ENCODE peak calls at places on chromosomes 13 and 19, in four cellular contexts. One of them, this sample, is unnamed.

GRCh38 chr13:88761145-88761544 is 1090.0 kb downstream of the SLITRK5 start:
- DNase-seq in iris pigment epithelial cell: no peak
- DNase-seq in posterior vena cava: no peak
- DNase-seq in nephron progenitor cell: no peak
- DNase-seq in this sample: no peak

GRCh38 chr19:14030997-14031718 is 404 bp upstream of the IL27RA start:
- DNase-seq in nephron progenitor cell: no peak
- DNase-seq in posterior vena cava: no peak
- DNase-seq in iris pigment epithelial cell: no peak
- DNase-seq in this sample: no peak

GRCh38 chr19:47273313-47274070 is 1.2 kb upstream of the INAFM1 start:
- DNase-seq in posterior vena cava: peak; percentile 99
- DNase-seq in iris pigment epithelial cell: peak; percentile 95
- DNase-seq in nephron progenitor cell: peak; percentile 89
- DNase-seq in this sample: peak; percentile 98

GRCh38 chr19:33686246-33686645 is 64.5 kb downstream of the CHST8 start:
- DNase-seq in posterior vena cava: no peak
- DNase-seq in nephron progenitor cell: no peak
- DNase-seq in iris pigment epithelial cell: no peak
- DNase-seq in this sample: peak; percentile 35

GRCh38 chr13:93674337-93674755 is 447.7 kb downstream of the GPC6 start:
- DNase-seq in iris pigment epithelial cell: no peak
- DNase-seq in posterior vena cava: no peak
- DNase-seq in nephron progenitor cell: no peak
- DNase-seq in this sample: no peak

GRCh38 chr13:98171806-98172569 is 5.1 kb downstream of the RNF113B start:
- DNase-seq in iris pigment epithelial cell: peak; percentile 51
- DNase-seq in nephron progenitor cell: peak; percentile 23
- DNase-seq in posterior vena cava: peak; percentile 89
- DNase-seq in this sample: no peak

GRCh38 chr19:49064768-49065611 is at the start of gene NTF4:
- DNase-seq in iris pigment epithelial cell: no peak
- DNase-seq in nephron progenitor cell: peak; percentile 87
- DNase-seq in posterior vena cava: no peak
- DNase-seq in this sample: no peak

GRCh38 chr19:10431943-10432735 is 11.8 kb downstream of the PDE4A start:
- DNase-seq in posterior vena cava: peak; percentile 90
- DNase-seq in iris pigment epithelial cell: peak; percentile 53
- DNase-seq in nephron progenitor cell: peak; percentile 69
- DNase-seq in this sample: peak; percentile 92

GRCh38 chr13:41554626-41555386 is 97.5 kb downstream of the RGCC start:
- DNase-seq in iris pigment epithelial cell: no peak
- DNase-seq in posterior vena cava: no peak
- DNase-seq in nephron progenitor cell: no peak
- DNase-seq in this sample: peak; percentile 81

GRCh38 chr19:17020823-17021222 is 5.8 kb downstream of the CPAMD8 start:
- DNase-seq in iris pigment epithelial cell: peak; percentile 33
- DNase-seq in posterior vena cava: no peak
- DNase-seq in nephron progenitor cell: no peak
- DNase-seq in this sample: no peak

GRCh38 chr13:48542581-48543341 is 9.9 kb upstream of the RCBTB2 start:
- DNase-seq in posterior vena cava: no peak
- DNase-seq in nephron progenitor cell: peak; percentile 27
- DNase-seq in iris pigment epithelial cell: peak; percentile 45
- DNase-seq in this sample: no peak

GRCh38 chr19:12163841-12164240 is 945 bp downstream of the ZNF136 start:
- DNase-seq in iris pigment epithelial cell: peak; percentile 59
- DNase-seq in nephron progenitor cell: no peak
- DNase-seq in posterior vena cava: no peak
- DNase-seq in this sample: no peak

GRCh38 chr19:7421941-7422744 is 66.7 kb downstream of the PEX11G start:
- DNase-seq in nephron progenitor cell: no peak
- DNase-seq in posterior vena cava: no peak
- DNase-seq in iris pigment epithelial cell: no peak
- DNase-seq in this sample: no peak

GRCh38 chr13:112213467-112214245 is 146.7 kb downstream of the SOX1 start:
- DNase-seq in nephron progenitor cell: no peak
- DNase-seq in iris pigment epithelial cell: no peak
- DNase-seq in posterior vena cava: no peak
- DNase-seq in this sample: no peak

GRCh38 chr19:35040826-35041547 is 534 bp upstream of the HPN start:
- DNase-seq in iris pigment epithelial cell: peak; percentile 23
- DNase-seq in nephron progenitor cell: peak; percentile 73
- DNase-seq in posterior vena cava: peak; percentile 97
- DNase-seq in this sample: peak; percentile 92

GRCh38 chr13:74133657-74134201 is 475 bp downstream of the KLF12 start:
- DNase-seq in nephron progenitor cell: peak; percentile 82
- DNase-seq in posterior vena cava: peak; percentile 94
- DNase-seq in iris pigment epithelial cell: peak; percentile 96
- DNase-seq in this sample: peak; percentile 96

GRCh38 chr13:114019367-114019766 is 45.5 kb upstream of the C13orf46 start:
- DNase-seq in posterior vena cava: no peak
- DNase-seq in iris pigment epithelial cell: no peak
- DNase-seq in nephron progenitor cell: peak; percentile 57
- DNase-seq in this sample: no peak

GRCh38 chr13:29993716-29994488 is 143.5 kb upstream of the UBL3 start:
- DNase-seq in iris pigment epithelial cell: peak; percentile 20
- DNase-seq in nephron progenitor cell: no peak
- DNase-seq in posterior vena cava: no peak
- DNase-seq in this sample: no peak

GRCh38 chr19:41356984-41357739 is 3.4 kb upstream of the TGFB1 start:
- DNase-seq in posterior vena cava: no peak
- DNase-seq in iris pigment epithelial cell: no peak
- DNase-seq in nephron progenitor cell: no peak
- DNase-seq in this sample: no peak

GRCh38 chr13:101204270-101205011 is 211.9 kb downstream of the NALCN start:
- DNase-seq in iris pigment epithelial cell: no peak
- DNase-seq in posterior vena cava: no peak
- DNase-seq in nephron progenitor cell: no peak
- DNase-seq in this sample: no peak

GRCh38 chr13:113655358-113656014 is 2.5 kb downstream of the ATP4B start:
- DNase-seq in iris pigment epithelial cell: no peak
- DNase-seq in posterior vena cava: peak; percentile 62
- DNase-seq in nephron progenitor cell: no peak
- DNase-seq in this sample: peak; percentile 41

GRCh38 chr13:49374585-49375290 is 69.1 kb downstream of the CAB39L start:
- DNase-seq in posterior vena cava: no peak
- DNase-seq in nephron progenitor cell: no peak
- DNase-seq in iris pigment epithelial cell: peak; percentile 94
- DNase-seq in this sample: no peak

GRCh38 chr13:99709134-99709533 is 207.9 kb downstream of the TM9SF2 start:
- DNase-seq in iris pigment epithelial cell: no peak
- DNase-seq in posterior vena cava: no peak
- DNase-seq in nephron progenitor cell: no peak
- DNase-seq in this sample: no peak

GRCh38 chr19:42325896-42326771 is 699 bp downstream of the MEGF8 start:
- DNase-seq in posterior vena cava: no peak
- DNase-seq in iris pigment epithelial cell: no peak
- DNase-seq in nephron progenitor cell: peak; percentile 50
- DNase-seq in this sample: peak; percentile 86

GRCh38 chr19:19746286-19747213 is 13.6 kb upstream of the ZNF14 start:
- DNase-seq in iris pigment epithelial cell: no peak
- DNase-seq in posterior vena cava: no peak
- DNase-seq in nephron progenitor cell: no peak
- DNase-seq in this sample: peak; percentile 47

GRCh38 chr19:57231686-57232085 is 863 bp downstream of the AURKC start:
- DNase-seq in nephron progenitor cell: no peak
- DNase-seq in iris pigment epithelial cell: no peak
- DNase-seq in posterior vena cava: no peak
- DNase-seq in this sample: no peak